ENCODE peak calls at places on chromosomes 11 and 22, in four cellular contexts. L is neuronal stem cell, A is IMR-90, H is H9. R is an unnamed sample. For H3K4me1, the result is how much of the 10 kb centered on the place peaks cover.

GRCh38 chr11:11618973-11619435 is 2.8 kb downstream of the GALNT18 start:
- DNase-seq in H (no peak), A (no peak), L (no peak), R (no peak)

GRCh38 chr11:76415073-76415472 is 29.7 kb upstream of the EMSY start:
- DNase-seq in A (no peak), L (no peak), H (peak), R (no peak)

GRCh38 chr22:27836181-27836580 is 34.6 kb upstream of the MN1 start:
- DNase-seq in H (no peak), A (no peak), L (no peak), R (peak)

GRCh38 chr22:20867179-20868099 is 8.6 kb downstream of the SNAP29 start:
- DNase-seq in L (peak), H (no peak), A (peak), R (no peak)

GRCh38 chr22:25148149-25148691 is 51.4 kb upstream of the CRYBB3 start:
- DNase-seq in L (no peak), A (no peak), H (no peak), R (no peak)

GRCh38 chr22:35192121-35192918 is 65.0 kb upstream of the HMGXB4 start:
- DNase-seq in H (no peak), L (no peak), A (peak), R (no peak)

GRCh38 chr11:26365284-26365683 is 33.4 kb downstream of the ANO3 start:
- DNase-seq in L (no peak), A (no peak), H (no peak), R (no peak)

GRCh38 chr22:23182289-23183106 is 2.2 kb downstream of the BCR start:
- DNase-seq in H (no peak), A (peak), L (no peak), R (peak)

GRCh38 chr11:33735426-33736147 is 636 bp downstream of the CD59 start:
- DNase-seq in A (no peak), H (no peak), L (peak), R (peak)

GRCh38 chr11:79371152-79371551 is 69.7 kb downstream of the TENM4 start:
- DNase-seq in H (peak), L (no peak), A (no peak), R (peak)

GRCh38 chr11:117287668-117288067 is 3.5 kb upstream of the BACE1-AS start:
- DNase-seq in H (no peak), L (no peak), A (no peak), R (no peak)

GRCh38 chr11:2139691-2140337 is 625 bp upstream of the IGF2 start:
- DNase-seq in H (no peak), A (no peak), L (no peak), R (no peak)
- H3K4me1 ChIP-seq in H (under half), A (under half), L (under half), R (under half)

GRCh38 chr11:47215366-47215925 is 672 bp downstream of the DDB2 start:
- DNase-seq in H (no peak), L (no peak), A (no peak), R (peak)
- H2AFZ ChIP-seq in H (no peak), L (peak), A (peak), R (peak)

GRCh38 chr22:31943976-31944699 is at the start of gene YWHAH:
- DNase-seq in H (peak), A (peak), L (peak), R (peak)

GRCh38 chr22:31947296-31947695 is 3.0 kb downstream of the YWHAH start:
- DNase-seq in A (no peak), H (no peak), L (no peak), R (peak)

GRCh38 chr22:31945971-31946680 is 1.8 kb downstream of the YWHAH start:
- DNase-seq in L (no peak), H (no peak), A (peak), R (no peak)

GRCh38 chr22:31944700-31945477 is 554 bp downstream of the YWHAH start:
- DNase-seq in L (peak), H (no peak), A (no peak), R (peak)

GRCh38 chr22:31945478-31945815 is 1.1 kb downstream of the YWHAH start:
- DNase-seq in H (no peak), A (no peak), L (no peak), R (no peak)
- H4K91ac ChIP-seq in H (no peak), A (peak), L (no peak), R (peak)

DNA sequence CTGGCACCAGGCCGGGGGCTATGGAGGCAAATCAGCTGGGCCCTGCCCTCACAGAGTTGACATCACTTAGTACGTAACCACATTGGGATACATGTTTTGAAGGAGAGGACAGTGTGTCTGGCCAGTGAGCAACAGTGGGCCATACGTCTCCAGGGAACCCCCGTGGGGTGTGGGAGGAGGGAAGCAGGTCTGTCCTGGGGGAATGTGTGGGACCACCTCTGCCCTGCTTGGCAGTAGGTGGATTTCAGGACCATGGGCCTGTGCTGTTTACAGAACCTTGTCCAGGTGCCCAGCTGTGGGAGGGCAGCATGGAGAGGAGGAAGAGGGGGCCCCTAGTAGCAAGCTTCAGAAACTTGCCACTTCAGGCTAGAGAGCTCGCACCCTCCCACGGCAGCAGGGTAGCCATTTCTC is 21.0 kb downstream of the P2RY2 start:
- DNase-seq in A (no peak), H (peak), L (no peak), R (no peak)
- H3K4me1 ChIP-seq in A (under half), H (under half), L (under half), R (under half)

DNA sequence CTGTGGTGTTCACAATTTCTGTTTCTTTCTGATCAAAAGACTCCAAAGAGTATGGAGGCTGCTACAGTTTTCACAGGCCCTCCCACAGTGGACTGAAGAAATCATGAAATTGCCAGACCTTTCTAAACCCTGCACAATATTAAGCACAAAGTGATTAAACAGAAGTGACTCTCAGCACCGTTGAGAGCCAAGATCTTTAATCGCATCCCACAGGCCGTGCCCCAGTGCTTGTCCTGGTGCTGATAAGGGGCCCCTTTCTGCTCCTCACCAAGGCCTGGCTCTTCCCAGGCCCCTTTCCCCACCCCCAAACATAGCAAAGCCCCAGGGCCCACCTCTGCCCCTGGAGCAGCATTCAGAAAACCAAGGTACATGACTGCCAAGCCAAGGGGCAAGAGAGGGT is 57.4 kb upstream of the BMAL1 start:
- DNase-seq in A (no peak), L (no peak), H (no peak), R (no peak)
- H2AFZ ChIP-seq in A (peak), L (peak), H (no peak), R (peak)

DNA sequence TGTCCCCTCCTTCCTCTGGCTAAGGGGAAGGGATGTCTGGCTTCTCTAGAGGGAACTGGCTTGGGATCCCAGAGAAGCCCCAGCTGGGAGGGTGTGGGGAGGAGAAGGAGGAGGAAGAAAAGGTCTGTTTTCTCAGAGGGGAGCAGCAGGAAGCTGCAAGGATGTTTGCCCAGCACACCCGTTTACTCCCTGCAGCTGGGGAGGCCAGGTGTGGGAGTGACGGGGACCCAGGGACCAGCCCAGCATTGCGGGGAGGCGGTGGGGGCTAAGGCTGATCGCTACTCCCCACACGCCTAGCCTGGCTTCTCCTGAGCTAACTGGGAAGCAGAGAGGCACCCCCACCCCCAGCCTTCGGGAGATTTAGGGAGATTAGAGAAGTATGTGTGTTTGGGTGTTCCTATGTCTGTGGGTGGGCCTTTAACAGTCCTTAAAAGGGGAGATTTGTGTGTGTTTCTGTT is 3.9 kb downstream of the CREB3L1 start:
- DNase-seq in L (no peak), H (no peak), A (peak), R (no peak)
- H4K91ac ChIP-seq in L (no peak), H (no peak), A (peak), R (no peak)

DNA sequence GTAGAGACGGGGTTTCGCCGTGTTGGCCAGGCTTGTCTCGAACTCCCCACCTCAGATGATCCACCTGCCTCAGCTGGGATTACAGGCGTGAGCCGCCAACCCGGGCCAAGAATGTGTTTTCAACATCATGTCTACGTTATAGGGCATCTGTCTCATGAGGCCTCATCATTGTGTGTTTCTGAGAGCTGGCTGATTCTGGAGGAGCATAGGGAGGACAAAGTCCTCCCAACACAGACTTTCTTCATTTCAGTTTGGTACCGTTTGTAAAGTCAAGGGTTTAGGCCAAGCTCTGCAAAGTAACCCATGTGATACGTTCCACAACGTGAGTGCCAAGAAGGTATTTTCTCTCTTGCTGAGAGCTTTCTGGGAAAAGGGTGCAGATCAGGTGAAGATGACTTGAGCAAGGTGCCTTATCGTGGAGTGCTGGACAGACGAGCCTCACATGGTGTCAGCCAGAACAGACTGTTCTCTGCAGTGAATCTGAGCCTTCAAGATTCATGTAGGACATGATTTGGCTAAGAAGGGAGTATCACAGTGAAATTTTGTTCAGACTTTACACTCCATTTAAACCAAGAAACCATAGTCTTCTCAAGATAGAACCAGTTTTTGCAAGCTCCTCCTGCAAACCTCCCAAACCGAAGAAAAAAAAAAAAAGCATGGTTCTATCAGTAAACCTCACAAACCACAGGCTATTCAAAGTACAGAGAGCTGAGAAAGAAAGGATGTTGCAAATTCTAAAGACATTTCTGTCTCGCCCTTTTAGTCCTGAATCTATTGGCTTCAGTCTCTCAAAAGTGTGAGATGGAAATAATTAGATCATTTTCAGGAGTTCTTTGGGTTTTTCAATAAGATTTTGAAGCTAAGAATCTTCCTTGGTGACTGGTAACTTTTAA is 71.7 kb downstream of the DBX1 start:
- DNase-seq in H (no peak), L (no peak), A (peak), R (no peak)
- H3K4me1 ChIP-seq in H (under half), L (under half), A (under half), R (under half)

DNA sequence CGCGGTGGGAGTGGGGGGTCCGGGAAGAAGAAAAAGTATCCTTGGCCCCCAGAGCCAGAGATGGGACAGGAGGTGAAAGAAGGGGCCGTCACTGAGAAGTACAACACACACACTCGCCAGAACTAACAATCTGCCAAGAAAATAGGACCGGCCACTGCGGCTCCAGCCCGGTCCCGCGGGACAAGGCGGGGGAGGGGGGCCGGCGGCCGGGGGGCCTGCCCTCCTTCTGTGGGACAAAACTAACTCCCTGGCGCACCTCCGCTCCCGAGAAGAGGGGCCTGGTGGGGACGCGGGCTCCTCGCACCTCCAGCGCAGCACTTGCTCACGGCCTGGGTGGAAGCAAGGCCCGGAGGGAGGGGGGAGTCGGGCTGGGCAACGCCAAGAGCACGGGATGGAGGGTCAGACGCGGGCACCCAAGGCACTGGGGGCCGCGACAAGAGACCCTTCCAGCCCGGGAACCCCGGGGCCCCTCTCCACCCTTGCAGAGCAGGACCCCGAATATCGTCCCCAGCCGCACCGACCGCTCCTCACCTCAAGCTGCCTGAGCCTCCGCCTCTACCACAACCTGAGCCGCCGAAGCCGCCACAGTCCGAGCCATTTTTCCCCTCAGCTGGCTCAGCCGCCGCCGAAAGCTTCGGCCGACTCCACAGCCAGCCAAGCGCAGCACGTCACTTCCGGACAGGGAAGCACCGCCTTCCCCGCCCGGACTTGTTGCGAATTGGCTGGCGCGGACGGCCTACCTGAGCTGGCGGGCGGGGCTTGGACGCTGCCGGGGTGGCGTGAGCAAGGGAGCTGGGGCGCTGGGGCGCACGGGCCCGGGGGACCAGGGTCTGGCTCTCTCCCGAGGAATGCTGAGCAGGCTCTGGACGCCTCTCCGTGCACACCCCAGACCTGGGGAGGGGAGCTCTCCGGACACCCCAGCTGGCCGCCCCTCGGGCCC is at the start of gene PIK3C2A:
- DNase-seq in L (peak), H (peak), A (peak), R (peak)
- H2AFZ ChIP-seq in L (peak), H (peak), A (peak), R (peak)